ENCODE peak calls at places on chromosome 7, in eight cellular contexts. One of them, this sample, is unnamed.

GRCh38 chr7:98360221-98361124 is 40.4 kb downstream of the BAIAP2L1 start:
- DNase-seq in endothelial cell: peak
- DNase-seq in aorta: no peak
- DNase-seq in activated T-cell treated with anti-CD3 and anti-CD28 coated beads for 1 hour: no peak
- DNase-seq in glomerular endothelial cell: no peak
- DNase-seq in GM23248: no peak
- DNase-seq in progenitor cell of endocrine pancreas: no peak
- DNase-seq in H4: peak
- DNase-seq in this sample: no peak

GRCh38 chr7:128166603-128167315 is 74.3 kb upstream of the LEP start:
- DNase-seq in H4: no peak
- DNase-seq in activated T-cell treated with anti-CD3 and anti-CD28 coated beads for 1 hour: no peak
- DNase-seq in endothelial cell: peak
- DNase-seq in progenitor cell of endocrine pancreas: peak
- DNase-seq in GM23248: peak
- DNase-seq in glomerular endothelial cell: no peak
- DNase-seq in aorta: no peak
- DNase-seq in this sample: no peak

GRCh38 chr7:100897111-100897608 is 1.5 kb upstream of the ACHE start:
- DNase-seq in aorta: no peak
- DNase-seq in glomerular endothelial cell: no peak
- DNase-seq in H4: no peak
- DNase-seq in activated T-cell treated with anti-CD3 and anti-CD28 coated beads for 1 hour: peak
- DNase-seq in progenitor cell of endocrine pancreas: peak
- DNase-seq in GM23248: peak
- DNase-seq in endothelial cell: peak
- DNase-seq in this sample: no peak

GRCh38 chr7:107687656-107688055 is 27.0 kb downstream of the SLC26A4 start:
- DNase-seq in GM23248: peak
- DNase-seq in glomerular endothelial cell: no peak
- DNase-seq in endothelial cell: no peak
- DNase-seq in activated T-cell treated with anti-CD3 and anti-CD28 coated beads for 1 hour: no peak
- DNase-seq in progenitor cell of endocrine pancreas: no peak
- DNase-seq in aorta: no peak
- DNase-seq in H4: no peak
- DNase-seq in this sample: no peak

GRCh38 chr7:157234271-157234670 is 95.5 kb downstream of the UBE3C start:
- DNase-seq in GM23248: peak
- DNase-seq in progenitor cell of endocrine pancreas: no peak
- DNase-seq in activated T-cell treated with anti-CD3 and anti-CD28 coated beads for 1 hour: no peak
- DNase-seq in glomerular endothelial cell: no peak
- DNase-seq in endothelial cell: no peak
- DNase-seq in H4: no peak
- DNase-seq in aorta: no peak
- DNase-seq in this sample: no peak

GRCh38 chr7:151626422-151627115 is 106.9 kb upstream of the RHEB start:
- DNase-seq in activated T-cell treated with anti-CD3 and anti-CD28 coated beads for 1 hour: peak
- DNase-seq in GM23248: peak
- DNase-seq in aorta: no peak
- DNase-seq in glomerular endothelial cell: no peak
- DNase-seq in progenitor cell of endocrine pancreas: peak
- DNase-seq in H4: peak
- DNase-seq in endothelial cell: peak
- DNase-seq in this sample: no peak

GRCh38 chr7:143733876-143734275 is 23.6 kb downstream of the CTAGE6 start:
- DNase-seq in glomerular endothelial cell: no peak
- DNase-seq in GM23248: no peak
- DNase-seq in activated T-cell treated with anti-CD3 and anti-CD28 coated beads for 1 hour: no peak
- DNase-seq in aorta: no peak
- DNase-seq in H4: no peak
- DNase-seq in endothelial cell: no peak
- DNase-seq in progenitor cell of endocrine pancreas: no peak
- DNase-seq in this sample: no peak

GRCh38 chr7:131096267-131096927 is 231.3 kb upstream of the MKLN1 start:
- DNase-seq in H4: no peak
- DNase-seq in activated T-cell treated with anti-CD3 and anti-CD28 coated beads for 1 hour: no peak
- DNase-seq in progenitor cell of endocrine pancreas: no peak
- DNase-seq in aorta: no peak
- DNase-seq in GM23248: no peak
- DNase-seq in glomerular endothelial cell: no peak
- DNase-seq in endothelial cell: no peak
- DNase-seq in this sample: no peak

GRCh38 chr7:95686109-95686508 is 86.2 kb upstream of the DYNC1I1 start:
- DNase-seq in endothelial cell: peak
- DNase-seq in progenitor cell of endocrine pancreas: no peak
- DNase-seq in glomerular endothelial cell: peak
- DNase-seq in activated T-cell treated with anti-CD3 and anti-CD28 coated beads for 1 hour: no peak
- DNase-seq in H4: peak
- DNase-seq in GM23248: peak
- DNase-seq in aorta: peak
- DNase-seq in this sample: no peak

This sample was measured in epithelial cell of proximal tubule.